ENCODE peak calls at places on chromosome 9, in six cellular contexts. One of them, this sample, is unnamed.
A peak's percentile ranks its signal among the peaks of the same experiment; 100 is the strongest.

GRCh38 chr9:123127512-123128075 is 94.1 kb downstream of the GPR21 start:
- DNase-seq in T-cell: no peak
- DNase-seq in ELF-1: no peak
- DNase-seq in pancreas: no peak
- DNase-seq in stimulated activated CD8-positive, alpha-beta memory T cell treated with anti-CD3 and anti-CD28 coated beads, Interleukin-7, amount 100 ng/mL, for 1 hour: no peak
- DNase-seq in putamen: no peak
- DNase-seq in this sample: no peak

GRCh38 chr9:4293293-4293931 is 6.5 kb downstream of the GLIS3 start:
- DNase-seq in T-cell: no peak
- DNase-seq in ELF-1: peak; percentile 31
- DNase-seq in pancreas: no peak
- DNase-seq in stimulated activated CD8-positive, alpha-beta memory T cell treated with anti-CD3 and anti-CD28 coated beads, Interleukin-7, amount 100 ng/mL, for 1 hour: no peak
- DNase-seq in putamen: no peak
- DNase-seq in this sample: peak; percentile 90

GRCh38 chr9:12813960-12814876 is 39.4 kb downstream of the LURAP1L start:
- DNase-seq in T-cell: no peak
- DNase-seq in ELF-1: peak; percentile 8
- DNase-seq in pancreas: peak; percentile 53
- DNase-seq in stimulated activated CD8-positive, alpha-beta memory T cell treated with anti-CD3 and anti-CD28 coated beads, Interleukin-7, amount 100 ng/mL, for 1 hour: no peak
- DNase-seq in putamen: peak; percentile 17
- DNase-seq in this sample: peak; percentile 99

GRCh38 chr9:21688108-21689102 is 114.0 kb upstream of the MTAP start:
- DNase-seq in T-cell: no peak
- DNase-seq in ELF-1: no peak
- DNase-seq in pancreas: no peak
- DNase-seq in stimulated activated CD8-positive, alpha-beta memory T cell treated with anti-CD3 and anti-CD28 coated beads, Interleukin-7, amount 100 ng/mL, for 1 hour: no peak
- DNase-seq in putamen: peak; percentile 11
- DNase-seq in this sample: peak; percentile 82

GRCh38 chr9:129289883-129290282 is 111.8 kb upstream of the IER5L start:
- DNase-seq in T-cell: no peak
- DNase-seq in ELF-1: no peak
- DNase-seq in pancreas: no peak
- DNase-seq in stimulated activated CD8-positive, alpha-beta memory T cell treated with anti-CD3 and anti-CD28 coated beads, Interleukin-7, amount 100 ng/mL, for 1 hour: no peak
- DNase-seq in putamen: no peak
- DNase-seq in this sample: no peak

GRCh38 chr9:35269919-35270318 is 108.1 kb downstream of the UNC13B start:
- DNase-seq in T-cell: no peak
- DNase-seq in ELF-1: no peak
- DNase-seq in pancreas: no peak
- DNase-seq in stimulated activated CD8-positive, alpha-beta memory T cell treated with anti-CD3 and anti-CD28 coated beads, Interleukin-7, amount 100 ng/mL, for 1 hour: no peak
- DNase-seq in putamen: no peak
- DNase-seq in this sample: no peak

GRCh38 chr9:91945277-91946074 is 4.6 kb downstream of the ROR2 start:
- DNase-seq in T-cell: no peak
- DNase-seq in ELF-1: peak; percentile 64
- DNase-seq in pancreas: peak; percentile 5
- DNase-seq in stimulated activated CD8-positive, alpha-beta memory T cell treated with anti-CD3 and anti-CD28 coated beads, Interleukin-7, amount 100 ng/mL, for 1 hour: no peak
- DNase-seq in putamen: no peak
- DNase-seq in this sample: peak; percentile 87

GRCh38 chr9:755454-756381 is 85.8 kb upstream of the DMRT1 start:
- DNase-seq in T-cell: no peak
- DNase-seq in ELF-1: peak; percentile 40
- DNase-seq in pancreas: no peak
- DNase-seq in stimulated activated CD8-positive, alpha-beta memory T cell treated with anti-CD3 and anti-CD28 coated beads, Interleukin-7, amount 100 ng/mL, for 1 hour: no peak
- DNase-seq in putamen: no peak
- DNase-seq in this sample: peak; percentile 85

GRCh38 chr9:23621924-23622323 is 204.1 kb downstream of the ELAVL2 start:
- DNase-seq in T-cell: no peak
- DNase-seq in ELF-1: no peak
- DNase-seq in pancreas: no peak
- DNase-seq in stimulated activated CD8-positive, alpha-beta memory T cell treated with anti-CD3 and anti-CD28 coated beads, Interleukin-7, amount 100 ng/mL, for 1 hour: no peak
- DNase-seq in putamen: no peak
- DNase-seq in this sample: no peak

GRCh38 chr9:128689293-128689770 is 310 bp downstream of the SET start:
- DNase-seq in T-cell: peak; percentile 30
- DNase-seq in ELF-1: no peak
- DNase-seq in pancreas: peak; percentile 64
- DNase-seq in stimulated activated CD8-positive, alpha-beta memory T cell treated with anti-CD3 and anti-CD28 coated beads, Interleukin-7, amount 100 ng/mL, for 1 hour: no peak
- DNase-seq in putamen: no peak
- DNase-seq in this sample: no peak

GRCh38 chr9:110977259-110977709 is 61.0 kb downstream of the LPAR1 start:
- DNase-seq in T-cell: no peak
- DNase-seq in ELF-1: no peak
- DNase-seq in pancreas: peak; percentile 39
- DNase-seq in stimulated activated CD8-positive, alpha-beta memory T cell treated with anti-CD3 and anti-CD28 coated beads, Interleukin-7, amount 100 ng/mL, for 1 hour: no peak
- DNase-seq in putamen: no peak
- DNase-seq in this sample: peak; percentile 87

GRCh38 chr9:37902804-37903580 is 935 bp downstream of the SLC25A51 start:
- DNase-seq in T-cell: no peak
- DNase-seq in ELF-1: no peak
- DNase-seq in pancreas: no peak
- DNase-seq in stimulated activated CD8-positive, alpha-beta memory T cell treated with anti-CD3 and anti-CD28 coated beads, Interleukin-7, amount 100 ng/mL, for 1 hour: no peak
- DNase-seq in putamen: no peak
- DNase-seq in this sample: peak; percentile 71

GRCh38 chr9:5440426-5440825 is 2.7 kb upstream of the PLGRKT start:
- DNase-seq in T-cell: no peak
- DNase-seq in ELF-1: peak; percentile 70
- DNase-seq in pancreas: no peak
- DNase-seq in stimulated activated CD8-positive, alpha-beta memory T cell treated with anti-CD3 and anti-CD28 coated beads, Interleukin-7, amount 100 ng/mL, for 1 hour: no peak
- DNase-seq in putamen: no peak
- DNase-seq in this sample: no peak

GRCh38 chr9:132334364-132334763 is 20.4 kb downstream of the SETX start:
- DNase-seq in T-cell: no peak
- DNase-seq in ELF-1: no peak
- DNase-seq in pancreas: no peak
- DNase-seq in stimulated activated CD8-positive, alpha-beta memory T cell treated with anti-CD3 and anti-CD28 coated beads, Interleukin-7, amount 100 ng/mL, for 1 hour: no peak
- DNase-seq in putamen: no peak
- DNase-seq in this sample: no peak

GRCh38 chr9:131470581-131470991 is 32.1 kb upstream of the POMT1 start:
- DNase-seq in T-cell: no peak
- DNase-seq in ELF-1: no peak
- DNase-seq in pancreas: no peak
- DNase-seq in stimulated activated CD8-positive, alpha-beta memory T cell treated with anti-CD3 and anti-CD28 coated beads, Interleukin-7, amount 100 ng/mL, for 1 hour: no peak
- DNase-seq in putamen: no peak
- DNase-seq in this sample: no peak

GRCh38 chr9:4116091-4116581 is 183.7 kb downstream of the GLIS3 start:
- DNase-seq in T-cell: no peak
- DNase-seq in ELF-1: no peak
- DNase-seq in pancreas: no peak
- DNase-seq in stimulated activated CD8-positive, alpha-beta memory T cell treated with anti-CD3 and anti-CD28 coated beads, Interleukin-7, amount 100 ng/mL, for 1 hour: no peak
- DNase-seq in putamen: no peak
- DNase-seq in this sample: peak; percentile 57

GRCh38 chr9:109910616-109911568 is 130.9 kb downstream of the PALM2AKAP2 start:
- DNase-seq in T-cell: no peak
- DNase-seq in ELF-1: no peak
- DNase-seq in pancreas: no peak
- DNase-seq in stimulated activated CD8-positive, alpha-beta memory T cell treated with anti-CD3 and anti-CD28 coated beads, Interleukin-7, amount 100 ng/mL, for 1 hour: no peak
- DNase-seq in putamen: no peak
- DNase-seq in this sample: peak; percentile 69

GRCh38 chr9:133994359-133995011 is 2.4 kb upstream of the VAV2 start:
- DNase-seq in T-cell: peak; percentile 62
- DNase-seq in ELF-1: peak; percentile 89
- DNase-seq in pancreas: peak; percentile 66
- DNase-seq in stimulated activated CD8-positive, alpha-beta memory T cell treated with anti-CD3 and anti-CD28 coated beads, Interleukin-7, amount 100 ng/mL, for 1 hour: peak; percentile 50
- DNase-seq in putamen: peak; percentile 50
- DNase-seq in this sample: peak; percentile 70

GRCh38 chr9:135212961-135213360 is 125.5 kb downstream of the OLFM1 start:
- DNase-seq in T-cell: no peak
- DNase-seq in ELF-1: no peak
- DNase-seq in pancreas: no peak
- DNase-seq in stimulated activated CD8-positive, alpha-beta memory T cell treated with anti-CD3 and anti-CD28 coated beads, Interleukin-7, amount 100 ng/mL, for 1 hour: no peak
- DNase-seq in putamen: no peak
- DNase-seq in this sample: no peak

GRCh38 chr9:127336708-127337352 is 60.1 kb upstream of the SLC2A8 start:
- DNase-seq in T-cell: no peak
- DNase-seq in ELF-1: no peak
- DNase-seq in pancreas: peak; percentile 44
- DNase-seq in stimulated activated CD8-positive, alpha-beta memory T cell treated with anti-CD3 and anti-CD28 coated beads, Interleukin-7, amount 100 ng/mL, for 1 hour: no peak
- DNase-seq in putamen: peak; percentile 25
- DNase-seq in this sample: peak; percentile 96

GRCh38 chr9:95981741-95982390 is 106.4 kb downstream of the ERCC6L2 start:
- DNase-seq in T-cell: peak; percentile 7
- DNase-seq in ELF-1: no peak
- DNase-seq in pancreas: no peak
- DNase-seq in stimulated activated CD8-positive, alpha-beta memory T cell treated with anti-CD3 and anti-CD28 coated beads, Interleukin-7, amount 100 ng/mL, for 1 hour: no peak
- DNase-seq in putamen: no peak
- DNase-seq in this sample: no peak

GRCh38 chr9:136902259-136902821 is 16.0 kb downstream of the TRAF2 start:
- DNase-seq in T-cell: peak; percentile 84
- DNase-seq in ELF-1: no peak
- DNase-seq in pancreas: peak; percentile 87
- DNase-seq in stimulated activated CD8-positive, alpha-beta memory T cell treated with anti-CD3 and anti-CD28 coated beads, Interleukin-7, amount 100 ng/mL, for 1 hour: peak; percentile 49
- DNase-seq in putamen: no peak
- DNase-seq in this sample: peak; percentile 16

GRCh38 chr9:19925674-19926503 is 137.1 kb upstream of the SLC24A2 start:
- DNase-seq in T-cell: peak; percentile 72
- DNase-seq in ELF-1: peak; percentile 94
- DNase-seq in pancreas: peak; percentile 56
- DNase-seq in stimulated activated CD8-positive, alpha-beta memory T cell treated with anti-CD3 and anti-CD28 coated beads, Interleukin-7, amount 100 ng/mL, for 1 hour: peak; percentile 55
- DNase-seq in putamen: peak; percentile 79
- DNase-seq in this sample: peak; percentile 86

GRCh38 chr9:73775757-73776156 is 624.1 kb downstream of the ANXA1 start:
- DNase-seq in T-cell: no peak
- DNase-seq in ELF-1: no peak
- DNase-seq in pancreas: no peak
- DNase-seq in stimulated activated CD8-positive, alpha-beta memory T cell treated with anti-CD3 and anti-CD28 coated beads, Interleukin-7, amount 100 ng/mL, for 1 hour: no peak
- DNase-seq in putamen: no peak
- DNase-seq in this sample: no peak

GRCh38 chr9:70474413-70474812 is 60.0 kb upstream of the KLF9 start:
- DNase-seq in T-cell: no peak
- DNase-seq in ELF-1: no peak
- DNase-seq in pancreas: no peak
- DNase-seq in stimulated activated CD8-positive, alpha-beta memory T cell treated with anti-CD3 and anti-CD28 coated beads, Interleukin-7, amount 100 ng/mL, for 1 hour: no peak
- DNase-seq in putamen: no peak
- DNase-seq in this sample: no peak

This sample was measured in cardiac fibroblast.